ENCODE peak calls at places on chromosome 17, in ten cellular contexts. One of them, this sample, is unnamed.

GRCh38 chr17:76368545-76368944 is 14.8 kb upstream of the PRPSAP1 start:
- DNase-seq in activated CD4-positive, alpha-beta T cell treated with anti-CD3 and anti-CD28 coated beads, Interleukin-2, amount 10 ng/mL, durations not matched to agents 7 days and 5 days: no peak
- DNase-seq in RWPE1: no peak
- DNase-seq in fibroblast of pulmonary artery: no peak
- DNase-seq in HuH-7: no peak
- DNase-seq in AG04449: no peak
- DNase-seq in ovary: no peak
- DNase-seq in Karpas-422: no peak
- DNase-seq in T-cell: no peak
- DNase-seq in endodermal cell: no peak
- DNase-seq in this sample: no peak

GRCh38 chr17:10233157-10233556 is 34.8 kb upstream of the GAS7 start:
- DNase-seq in activated CD4-positive, alpha-beta T cell treated with anti-CD3 and anti-CD28 coated beads, Interleukin-2, amount 10 ng/mL, durations not matched to agents 7 days and 5 days: no peak
- DNase-seq in RWPE1: no peak
- DNase-seq in fibroblast of pulmonary artery: no peak
- DNase-seq in HuH-7: no peak
- DNase-seq in AG04449: no peak
- DNase-seq in ovary: no peak
- DNase-seq in Karpas-422: no peak
- DNase-seq in T-cell: no peak
- DNase-seq in endodermal cell: no peak
- DNase-seq in this sample: no peak

GRCh38 chr17:76191891-76192290 is 48.4 kb downstream of the RNF157 start:
- DNase-seq in activated CD4-positive, alpha-beta T cell treated with anti-CD3 and anti-CD28 coated beads, Interleukin-2, amount 10 ng/mL, durations not matched to agents 7 days and 5 days: peak; percentile 81
- DNase-seq in RWPE1: no peak
- DNase-seq in fibroblast of pulmonary artery: no peak
- DNase-seq in HuH-7: no peak
- DNase-seq in AG04449: no peak
- DNase-seq in ovary: no peak
- DNase-seq in Karpas-422: no peak
- DNase-seq in T-cell: peak; percentile 54
- DNase-seq in endodermal cell: no peak
- DNase-seq in this sample: peak; percentile 42

GRCh38 chr17:82065193-82065637 is 389 bp downstream of the DUS1L start:
- DNase-seq in activated CD4-positive, alpha-beta T cell treated with anti-CD3 and anti-CD28 coated beads, Interleukin-2, amount 10 ng/mL, durations not matched to agents 7 days and 5 days: peak; percentile 29
- DNase-seq in RWPE1: peak; percentile 30
- DNase-seq in fibroblast of pulmonary artery: peak; percentile 31
- DNase-seq in HuH-7: no peak
- DNase-seq in AG04449: no peak
- DNase-seq in ovary: no peak
- DNase-seq in Karpas-422: peak; percentile 63
- DNase-seq in T-cell: no peak
- DNase-seq in endodermal cell: no peak
- DNase-seq in this sample: no peak

GRCh38 chr17:75666959-75667790 is at the start of the genes RECQL5 and SAP30BP:
- DNase-seq in activated CD4-positive, alpha-beta T cell treated with anti-CD3 and anti-CD28 coated beads, Interleukin-2, amount 10 ng/mL, durations not matched to agents 7 days and 5 days: peak; percentile 99
- DNase-seq in RWPE1: peak; percentile 96
- DNase-seq in fibroblast of pulmonary artery: peak; percentile 99
- DNase-seq in HuH-7: peak; percentile 92
- DNase-seq in AG04449: peak; percentile 90
- DNase-seq in ovary: peak; percentile 98
- DNase-seq in Karpas-422: peak; percentile 99
- DNase-seq in T-cell: peak; percentile 93
- DNase-seq in endodermal cell: peak; percentile 100
- DNase-seq in this sample: peak; percentile 93

GRCh38 chr17:61411114-61411943 is 11.7 kb downstream of the TBX2 start:
- DNase-seq in activated CD4-positive, alpha-beta T cell treated with anti-CD3 and anti-CD28 coated beads, Interleukin-2, amount 10 ng/mL, durations not matched to agents 7 days and 5 days: no peak
- DNase-seq in RWPE1: peak; percentile 45
- DNase-seq in fibroblast of pulmonary artery: no peak
- DNase-seq in HuH-7: peak; percentile 81
- DNase-seq in AG04449: no peak
- DNase-seq in ovary: peak; percentile 70
- DNase-seq in Karpas-422: no peak
- DNase-seq in T-cell: no peak
- DNase-seq in endodermal cell: peak; percentile 94
- DNase-seq in this sample: peak; percentile 16

GRCh38 chr17:33166472-33166871 is 126.6 kb downstream of the ASIC2 start:
- DNase-seq in activated CD4-positive, alpha-beta T cell treated with anti-CD3 and anti-CD28 coated beads, Interleukin-2, amount 10 ng/mL, durations not matched to agents 7 days and 5 days: no peak
- DNase-seq in RWPE1: no peak
- DNase-seq in fibroblast of pulmonary artery: no peak
- DNase-seq in HuH-7: no peak
- DNase-seq in AG04449: no peak
- DNase-seq in ovary: no peak
- DNase-seq in Karpas-422: no peak
- DNase-seq in T-cell: no peak
- DNase-seq in endodermal cell: no peak
- DNase-seq in this sample: no peak

GRCh38 chr17:64418506-64419339 is 28.1 kb upstream of the PECAM1 start:
- DNase-seq in activated CD4-positive, alpha-beta T cell treated with anti-CD3 and anti-CD28 coated beads, Interleukin-2, amount 10 ng/mL, durations not matched to agents 7 days and 5 days: peak; percentile 52
- DNase-seq in RWPE1: peak; percentile 68
- DNase-seq in fibroblast of pulmonary artery: peak; percentile 88
- DNase-seq in HuH-7: peak; percentile 63
- DNase-seq in AG04449: peak; percentile 26
- DNase-seq in ovary: no peak
- DNase-seq in Karpas-422: peak; percentile 84
- DNase-seq in T-cell: peak; percentile 43
- DNase-seq in endodermal cell: no peak
- DNase-seq in this sample: peak; percentile 48

GRCh38 chr17:79290726-79291125 is 216.1 kb downstream of the ENGASE start:
- DNase-seq in activated CD4-positive, alpha-beta T cell treated with anti-CD3 and anti-CD28 coated beads, Interleukin-2, amount 10 ng/mL, durations not matched to agents 7 days and 5 days: no peak
- DNase-seq in RWPE1: no peak
- DNase-seq in fibroblast of pulmonary artery: no peak
- DNase-seq in HuH-7: no peak
- DNase-seq in AG04449: no peak
- DNase-seq in ovary: no peak
- DNase-seq in Karpas-422: no peak
- DNase-seq in T-cell: no peak
- DNase-seq in endodermal cell: no peak
- DNase-seq in this sample: no peak

GRCh38 chr17:50188521-50189395 is 12.7 kb downstream of the COL1A1 start:
- DNase-seq in activated CD4-positive, alpha-beta T cell treated with anti-CD3 and anti-CD28 coated beads, Interleukin-2, amount 10 ng/mL, durations not matched to agents 7 days and 5 days: no peak
- DNase-seq in RWPE1: no peak
- DNase-seq in fibroblast of pulmonary artery: no peak
- DNase-seq in HuH-7: no peak
- DNase-seq in AG04449: no peak
- DNase-seq in ovary: no peak
- DNase-seq in Karpas-422: no peak
- DNase-seq in T-cell: no peak
- DNase-seq in endodermal cell: no peak
- DNase-seq in this sample: no peak

GRCh38 chr17:34235389-34236028 is 19.6 kb upstream of the CCL2 start:
- DNase-seq in activated CD4-positive, alpha-beta T cell treated with anti-CD3 and anti-CD28 coated beads, Interleukin-2, amount 10 ng/mL, durations not matched to agents 7 days and 5 days: no peak
- DNase-seq in RWPE1: no peak
- DNase-seq in fibroblast of pulmonary artery: peak; percentile 84
- DNase-seq in HuH-7: no peak
- DNase-seq in AG04449: no peak
- DNase-seq in ovary: peak; percentile 65
- DNase-seq in Karpas-422: no peak
- DNase-seq in T-cell: no peak
- DNase-seq in endodermal cell: peak; percentile 82
- DNase-seq in this sample: no peak

GRCh38 chr17:72297326-72298115 is 176.7 kb downstream of the SOX9 start:
- DNase-seq in activated CD4-positive, alpha-beta T cell treated with anti-CD3 and anti-CD28 coated beads, Interleukin-2, amount 10 ng/mL, durations not matched to agents 7 days and 5 days: no peak
- DNase-seq in RWPE1: peak; percentile 87
- DNase-seq in fibroblast of pulmonary artery: peak; percentile 57
- DNase-seq in HuH-7: no peak
- DNase-seq in AG04449: no peak
- DNase-seq in ovary: no peak
- DNase-seq in Karpas-422: no peak
- DNase-seq in T-cell: no peak
- DNase-seq in endodermal cell: no peak
- DNase-seq in this sample: no peak

GRCh38 chr17:6677158-6677831 is 25.7 kb downstream of the C17orf100 start:
- DNase-seq in activated CD4-positive, alpha-beta T cell treated with anti-CD3 and anti-CD28 coated beads, Interleukin-2, amount 10 ng/mL, durations not matched to agents 7 days and 5 days: peak; percentile 31
- DNase-seq in RWPE1: no peak
- DNase-seq in fibroblast of pulmonary artery: no peak
- DNase-seq in HuH-7: no peak
- DNase-seq in AG04449: peak; percentile 10
- DNase-seq in ovary: no peak
- DNase-seq in Karpas-422: no peak
- DNase-seq in T-cell: no peak
- DNase-seq in endodermal cell: peak; percentile 46
- DNase-seq in this sample: no peak

GRCh38 chr17:48532261-48532660 is 1.4 kb upstream of the HOXB1 start:
- DNase-seq in activated CD4-positive, alpha-beta T cell treated with anti-CD3 and anti-CD28 coated beads, Interleukin-2, amount 10 ng/mL, durations not matched to agents 7 days and 5 days: no peak
- DNase-seq in RWPE1: no peak
- DNase-seq in fibroblast of pulmonary artery: no peak
- DNase-seq in HuH-7: no peak
- DNase-seq in AG04449: no peak
- DNase-seq in ovary: no peak
- DNase-seq in Karpas-422: no peak
- DNase-seq in T-cell: no peak
- DNase-seq in endodermal cell: peak; percentile 49
- DNase-seq in this sample: no peak

GRCh38 chr17:74523308-74523707 is 8.0 kb downstream of the CD300LB start:
- DNase-seq in activated CD4-positive, alpha-beta T cell treated with anti-CD3 and anti-CD28 coated beads, Interleukin-2, amount 10 ng/mL, durations not matched to agents 7 days and 5 days: no peak
- DNase-seq in RWPE1: no peak
- DNase-seq in fibroblast of pulmonary artery: no peak
- DNase-seq in HuH-7: no peak
- DNase-seq in AG04449: no peak
- DNase-seq in ovary: no peak
- DNase-seq in Karpas-422: no peak
- DNase-seq in T-cell: no peak
- DNase-seq in endodermal cell: no peak
- DNase-seq in this sample: no peak

GRCh38 chr17:9677411-9677810 is 32.1 kb downstream of the USP43 start:
- DNase-seq in activated CD4-positive, alpha-beta T cell treated with anti-CD3 and anti-CD28 coated beads, Interleukin-2, amount 10 ng/mL, durations not matched to agents 7 days and 5 days: no peak
- DNase-seq in RWPE1: peak; percentile 30
- DNase-seq in fibroblast of pulmonary artery: no peak
- DNase-seq in HuH-7: no peak
- DNase-seq in AG04449: no peak
- DNase-seq in ovary: no peak
- DNase-seq in Karpas-422: no peak
- DNase-seq in T-cell: no peak
- DNase-seq in endodermal cell: peak; percentile 53
- DNase-seq in this sample: no peak

GRCh38 chr17:62626719-62627218 is 701 bp upstream of the MRC2 start:
- DNase-seq in activated CD4-positive, alpha-beta T cell treated with anti-CD3 and anti-CD28 coated beads, Interleukin-2, amount 10 ng/mL, durations not matched to agents 7 days and 5 days: no peak
- DNase-seq in RWPE1: peak; percentile 40
- DNase-seq in fibroblast of pulmonary artery: peak; percentile 94
- DNase-seq in HuH-7: peak; percentile 71
- DNase-seq in AG04449: peak; percentile 42
- DNase-seq in ovary: peak; percentile 85
- DNase-seq in Karpas-422: no peak
- DNase-seq in T-cell: no peak
- DNase-seq in endodermal cell: no peak
- DNase-seq in this sample: no peak

GRCh38 chr17:19010729-19011505 is 6.4 kb upstream of the FAM83G start:
- DNase-seq in activated CD4-positive, alpha-beta T cell treated with anti-CD3 and anti-CD28 coated beads, Interleukin-2, amount 10 ng/mL, durations not matched to agents 7 days and 5 days: no peak
- DNase-seq in RWPE1: peak; percentile 38
- DNase-seq in fibroblast of pulmonary artery: no peak
- DNase-seq in HuH-7: peak; percentile 40
- DNase-seq in AG04449: no peak
- DNase-seq in ovary: no peak
- DNase-seq in Karpas-422: no peak
- DNase-seq in T-cell: no peak
- DNase-seq in endodermal cell: no peak
- DNase-seq in this sample: no peak

GRCh38 chr17:64115871-64116534 is 13.9 kb downstream of the ERN1 start:
- DNase-seq in activated CD4-positive, alpha-beta T cell treated with anti-CD3 and anti-CD28 coated beads, Interleukin-2, amount 10 ng/mL, durations not matched to agents 7 days and 5 days: no peak
- DNase-seq in RWPE1: peak; percentile 85
- DNase-seq in fibroblast of pulmonary artery: peak; percentile 93
- DNase-seq in HuH-7: no peak
- DNase-seq in AG04449: peak; percentile 45
- DNase-seq in ovary: no peak
- DNase-seq in Karpas-422: no peak
- DNase-seq in T-cell: no peak
- DNase-seq in endodermal cell: peak; percentile 23
- DNase-seq in this sample: no peak

GRCh38 chr17:4948997-4949320 is 629 bp upstream of the PFN1 start:
- DNase-seq in activated CD4-positive, alpha-beta T cell treated with anti-CD3 and anti-CD28 coated beads, Interleukin-2, amount 10 ng/mL, durations not matched to agents 7 days and 5 days: peak; percentile 80
- DNase-seq in RWPE1: peak; percentile 90
- DNase-seq in fibroblast of pulmonary artery: peak; percentile 89
- DNase-seq in HuH-7: no peak
- DNase-seq in AG04449: peak; percentile 38
- DNase-seq in ovary: peak; percentile 82
- DNase-seq in Karpas-422: peak; percentile 96
- DNase-seq in T-cell: peak; percentile 75
- DNase-seq in endodermal cell: peak; percentile 96
- DNase-seq in this sample: peak; percentile 68

GRCh38 chr17:38444151-38444550 is 15.9 kb downstream of the ARHGAP23 start:
- DNase-seq in activated CD4-positive, alpha-beta T cell treated with anti-CD3 and anti-CD28 coated beads, Interleukin-2, amount 10 ng/mL, durations not matched to agents 7 days and 5 days: peak; percentile 51
- DNase-seq in RWPE1: peak; percentile 68
- DNase-seq in fibroblast of pulmonary artery: peak; percentile 69
- DNase-seq in HuH-7: peak; percentile 84
- DNase-seq in AG04449: no peak
- DNase-seq in ovary: peak; percentile 75
- DNase-seq in Karpas-422: peak; percentile 82
- DNase-seq in T-cell: peak; percentile 35
- DNase-seq in endodermal cell: peak; percentile 94
- DNase-seq in this sample: no peak

GRCh38 chr17:81230043-81230820 is 7.5 kb upstream of the CEP131 start:
- DNase-seq in activated CD4-positive, alpha-beta T cell treated with anti-CD3 and anti-CD28 coated beads, Interleukin-2, amount 10 ng/mL, durations not matched to agents 7 days and 5 days: no peak
- DNase-seq in RWPE1: no peak
- DNase-seq in fibroblast of pulmonary artery: no peak
- DNase-seq in HuH-7: peak; percentile 92
- DNase-seq in AG04449: no peak
- DNase-seq in ovary: no peak
- DNase-seq in Karpas-422: peak; percentile 79
- DNase-seq in T-cell: no peak
- DNase-seq in endodermal cell: peak; percentile 74
- DNase-seq in this sample: no peak

GRCh38 chr17:67246648-67247415 is 1.8 kb upstream of the HELZ start:
- DNase-seq in activated CD4-positive, alpha-beta T cell treated with anti-CD3 and anti-CD28 coated beads, Interleukin-2, amount 10 ng/mL, durations not matched to agents 7 days and 5 days: peak; percentile 28
- DNase-seq in RWPE1: peak; percentile 90
- DNase-seq in fibroblast of pulmonary artery: peak; percentile 42
- DNase-seq in HuH-7: peak; percentile 39
- DNase-seq in AG04449: no peak
- DNase-seq in ovary: peak; percentile 25
- DNase-seq in Karpas-422: no peak
- DNase-seq in T-cell: peak; percentile 32
- DNase-seq in endodermal cell: peak; percentile 94
- DNase-seq in this sample: no peak

GRCh38 chr17:57541472-57542394 is 203.4 kb downstream of the CCDC182 start:
- DNase-seq in activated CD4-positive, alpha-beta T cell treated with anti-CD3 and anti-CD28 coated beads, Interleukin-2, amount 10 ng/mL, durations not matched to agents 7 days and 5 days: no peak
- DNase-seq in RWPE1: peak; percentile 16
- DNase-seq in fibroblast of pulmonary artery: peak; percentile 91
- DNase-seq in HuH-7: peak; percentile 71
- DNase-seq in AG04449: no peak
- DNase-seq in ovary: no peak
- DNase-seq in Karpas-422: no peak
- DNase-seq in T-cell: no peak
- DNase-seq in endodermal cell: no peak
- DNase-seq in this sample: no peak

GRCh38 chr17:79617304-79617703 is 6.5 kb upstream of the RBFOX3 start:
- DNase-seq in activated CD4-positive, alpha-beta T cell treated with anti-CD3 and anti-CD28 coated beads, Interleukin-2, amount 10 ng/mL, durations not matched to agents 7 days and 5 days: no peak
- DNase-seq in RWPE1: no peak
- DNase-seq in fibroblast of pulmonary artery: no peak
- DNase-seq in HuH-7: no peak
- DNase-seq in AG04449: no peak
- DNase-seq in ovary: no peak
- DNase-seq in Karpas-422: no peak
- DNase-seq in T-cell: no peak
- DNase-seq in endodermal cell: peak; percentile 22
- DNase-seq in this sample: no peak

GRCh38 chr17:80778716-80779115 is 212.9 kb upstream of the CHMP6 start:
- DNase-seq in activated CD4-positive, alpha-beta T cell treated with anti-CD3 and anti-CD28 coated beads, Interleukin-2, amount 10 ng/mL, durations not matched to agents 7 days and 5 days: no peak
- DNase-seq in RWPE1: no peak
- DNase-seq in fibroblast of pulmonary artery: no peak
- DNase-seq in HuH-7: no peak
- DNase-seq in AG04449: no peak
- DNase-seq in ovary: no peak
- DNase-seq in Karpas-422: no peak
- DNase-seq in T-cell: no peak
- DNase-seq in endodermal cell: no peak
- DNase-seq in this sample: no peak